ENCODE peak calls at places on chromosomes 13 and 19, in six cellular contexts. One of them, this sample, is unnamed.

GRCh38 chr19:50790898-50791562 is 815 bp downstream of the ACP4 start:
- DNase-seq in fibroblast of lung: peak
- DNase-seq in lower leg skin: no peak
- DNase-seq in OCI-LY7: no peak
- DNase-seq in foreskin keratinocyte: no peak
- DNase-seq in HFF-Myc: no peak
- DNase-seq in this sample: no peak

GRCh38 chr19:31372245-31372781 is 23.1 kb upstream of the TSHZ3 start:
- DNase-seq in OCI-LY7: no peak
- DNase-seq in HFF-Myc: no peak
- DNase-seq in fibroblast of lung: no peak
- DNase-seq in lower leg skin: no peak
- DNase-seq in foreskin keratinocyte: no peak
- DNase-seq in this sample: no peak

GRCh38 chr13:66264976-66265375 is 965.2 kb downstream of the PCDH9 start:
- DNase-seq in HFF-Myc: no peak
- DNase-seq in OCI-LY7: no peak
- DNase-seq in fibroblast of lung: no peak
- DNase-seq in lower leg skin: no peak
- DNase-seq in foreskin keratinocyte: no peak
- DNase-seq in this sample: peak

GRCh38 chr19:34676697-34677385 is at the start of gene SCGB2B2:
- DNase-seq in OCI-LY7: peak
- DNase-seq in lower leg skin: no peak
- DNase-seq in fibroblast of lung: no peak
- DNase-seq in HFF-Myc: peak
- DNase-seq in foreskin keratinocyte: peak
- DNase-seq in this sample: peak

GRCh38 chr13:47126432-47126831 is 229.6 kb upstream of the HTR2A start:
- DNase-seq in lower leg skin: no peak
- DNase-seq in fibroblast of lung: peak
- DNase-seq in HFF-Myc: no peak
- DNase-seq in OCI-LY7: no peak
- DNase-seq in foreskin keratinocyte: no peak
- DNase-seq in this sample: no peak

GRCh38 chr19:45577111-45577905 is 7.3 kb downstream of the OPA3 start:
- DNase-seq in foreskin keratinocyte: peak
- DNase-seq in OCI-LY7: no peak
- DNase-seq in HFF-Myc: no peak
- DNase-seq in lower leg skin: no peak
- DNase-seq in fibroblast of lung: peak
- DNase-seq in this sample: peak

GRCh38 chr19:49118565-49119410 is at the start of gene C19orf73:
- DNase-seq in fibroblast of lung: peak
- DNase-seq in foreskin keratinocyte: peak
- DNase-seq in lower leg skin: peak
- DNase-seq in HFF-Myc: peak
- DNase-seq in OCI-LY7: peak
- DNase-seq in this sample: peak

GRCh38 chr13:94312511-94313191 is 166.8 kb downstream of the DCT start:
- DNase-seq in lower leg skin: no peak
- DNase-seq in OCI-LY7: no peak
- DNase-seq in HFF-Myc: no peak
- DNase-seq in fibroblast of lung: no peak
- DNase-seq in foreskin keratinocyte: no peak
- DNase-seq in this sample: no peak

GRCh38 chr13:75705395-75705794 is 69.3 kb downstream of the LMO7 start:
- DNase-seq in foreskin keratinocyte: peak
- DNase-seq in HFF-Myc: no peak
- DNase-seq in OCI-LY7: no peak
- DNase-seq in lower leg skin: no peak
- DNase-seq in fibroblast of lung: peak
- DNase-seq in this sample: peak

GRCh38 chr13:102508411-102508810 is 88.4 kb upstream of the TPP2 start:
- DNase-seq in OCI-LY7: no peak
- DNase-seq in fibroblast of lung: no peak
- DNase-seq in foreskin keratinocyte: no peak
- DNase-seq in HFF-Myc: no peak
- DNase-seq in lower leg skin: no peak
- DNase-seq in this sample: no peak

GRCh38 chr19:46471116-46471733 is at the start of gene PNMA8A:
- DNase-seq in fibroblast of lung: peak
- DNase-seq in foreskin keratinocyte: no peak
- DNase-seq in HFF-Myc: no peak
- DNase-seq in lower leg skin: no peak
- DNase-seq in OCI-LY7: no peak
- DNase-seq in this sample: peak

GRCh38 chr13:28805193-28805819 is 14.8 kb upstream of the MTUS2 start:
- DNase-seq in lower leg skin: no peak
- DNase-seq in foreskin keratinocyte: no peak
- DNase-seq in fibroblast of lung: no peak
- DNase-seq in HFF-Myc: no peak
- DNase-seq in OCI-LY7: peak
- DNase-seq in this sample: no peak

GRCh38 chr19:19402656-19403372 is 2.7 kb upstream of the GATAD2A start:
- DNase-seq in foreskin keratinocyte: no peak
- DNase-seq in lower leg skin: no peak
- DNase-seq in HFF-Myc: no peak
- DNase-seq in OCI-LY7: no peak
- DNase-seq in fibroblast of lung: peak
- DNase-seq in this sample: no peak

GRCh38 chr13:38630780-38631179 is 56.1 kb upstream of the FREM2 start:
- DNase-seq in HFF-Myc: no peak
- DNase-seq in fibroblast of lung: peak
- DNase-seq in foreskin keratinocyte: no peak
- DNase-seq in lower leg skin: no peak
- DNase-seq in OCI-LY7: no peak
- DNase-seq in this sample: no peak

GRCh38 chr19:45645631-45646344 is 6.6 kb upstream of the EML2 start:
- DNase-seq in fibroblast of lung: peak
- DNase-seq in lower leg skin: peak
- DNase-seq in foreskin keratinocyte: no peak
- DNase-seq in HFF-Myc: peak
- DNase-seq in OCI-LY7: peak
- DNase-seq in this sample: peak

GRCh38 chr19:11194657-11195056 is 2.7 kb downstream of the KANK2 start:
- DNase-seq in lower leg skin: no peak
- DNase-seq in HFF-Myc: no peak
- DNase-seq in fibroblast of lung: peak
- DNase-seq in OCI-LY7: peak
- DNase-seq in foreskin keratinocyte: no peak
- DNase-seq in this sample: no peak

GRCh38 chr13:109567315-109567714 is 219.1 kb downstream of the IRS2 start:
- DNase-seq in fibroblast of lung: peak
- DNase-seq in foreskin keratinocyte: no peak
- DNase-seq in HFF-Myc: no peak
- DNase-seq in OCI-LY7: no peak
- DNase-seq in lower leg skin: no peak
- DNase-seq in this sample: no peak

GRCh38 chr13:110343241-110343865 is 36.3 kb downstream of the COL4A2 start:
- DNase-seq in HFF-Myc: no peak
- DNase-seq in OCI-LY7: no peak
- DNase-seq in foreskin keratinocyte: peak
- DNase-seq in lower leg skin: peak
- DNase-seq in fibroblast of lung: no peak
- DNase-seq in this sample: no peak

GRCh38 chr19:40805258-40805868 is 6.4 kb downstream of the EGLN2 start:
- DNase-seq in HFF-Myc: no peak
- DNase-seq in fibroblast of lung: no peak
- DNase-seq in lower leg skin: no peak
- DNase-seq in foreskin keratinocyte: no peak
- DNase-seq in OCI-LY7: no peak
- DNase-seq in this sample: no peak

GRCh38 chr19:54448037-54448773 is 794 bp upstream of the LENG8 start:
- DNase-seq in HFF-Myc: no peak
- DNase-seq in OCI-LY7: peak
- DNase-seq in fibroblast of lung: peak
- DNase-seq in lower leg skin: peak
- DNase-seq in foreskin keratinocyte: no peak
- DNase-seq in this sample: no peak

GRCh38 chr13:76969488-76970365 is 21.4 kb downstream of the ACOD1 start:
- DNase-seq in HFF-Myc: no peak
- DNase-seq in foreskin keratinocyte: peak
- DNase-seq in fibroblast of lung: no peak
- DNase-seq in OCI-LY7: no peak
- DNase-seq in lower leg skin: no peak
- DNase-seq in this sample: no peak

GRCh38 chr13:37475966-37476365 is 122.6 kb downstream of the POSTN start:
- DNase-seq in OCI-LY7: no peak
- DNase-seq in foreskin keratinocyte: peak
- DNase-seq in HFF-Myc: no peak
- DNase-seq in fibroblast of lung: no peak
- DNase-seq in lower leg skin: no peak
- DNase-seq in this sample: no peak

GRCh38 chr13:41608779-41609178 is 151.4 kb downstream of the RGCC start:
- DNase-seq in OCI-LY7: no peak
- DNase-seq in fibroblast of lung: peak
- DNase-seq in lower leg skin: no peak
- DNase-seq in HFF-Myc: no peak
- DNase-seq in foreskin keratinocyte: no peak
- DNase-seq in this sample: no peak

GRCh38 chr13:41613471-41613870 is 156.1 kb downstream of the RGCC start:
- DNase-seq in HFF-Myc: no peak
- DNase-seq in foreskin keratinocyte: no peak
- DNase-seq in lower leg skin: no peak
- DNase-seq in OCI-LY7: no peak
- DNase-seq in fibroblast of lung: no peak
- DNase-seq in this sample: no peak

GRCh38 chr13:41609828-41610227 is 152.5 kb downstream of the RGCC start:
- DNase-seq in foreskin keratinocyte: no peak
- DNase-seq in HFF-Myc: no peak
- DNase-seq in OCI-LY7: no peak
- DNase-seq in fibroblast of lung: no peak
- DNase-seq in lower leg skin: no peak
- DNase-seq in this sample: no peak

GRCh38 chr13:41610426-41610825 is 153.1 kb downstream of the RGCC start:
- DNase-seq in foreskin keratinocyte: peak
- DNase-seq in HFF-Myc: peak
- DNase-seq in lower leg skin: no peak
- DNase-seq in fibroblast of lung: peak
- DNase-seq in OCI-LY7: no peak
- DNase-seq in this sample: no peak

GRCh38 chr13:41611385-41611784 is 154.0 kb downstream of the RGCC start:
- DNase-seq in fibroblast of lung: no peak
- DNase-seq in HFF-Myc: no peak
- DNase-seq in lower leg skin: no peak
- DNase-seq in OCI-LY7: no peak
- DNase-seq in foreskin keratinocyte: no peak
- DNase-seq in this sample: no peak
- TF ChIP-seq CTCF in fibroblast of lung: no peak
- TF ChIP-seq CTCF in HFF-Myc: no peak
- TF ChIP-seq CTCF in lower leg skin: no peak
- TF ChIP-seq CTCF in OCI-LY7: no peak
- TF ChIP-seq CTCF in foreskin keratinocyte: no peak
- TF ChIP-seq CTCF in this sample: no peak

DNA sequence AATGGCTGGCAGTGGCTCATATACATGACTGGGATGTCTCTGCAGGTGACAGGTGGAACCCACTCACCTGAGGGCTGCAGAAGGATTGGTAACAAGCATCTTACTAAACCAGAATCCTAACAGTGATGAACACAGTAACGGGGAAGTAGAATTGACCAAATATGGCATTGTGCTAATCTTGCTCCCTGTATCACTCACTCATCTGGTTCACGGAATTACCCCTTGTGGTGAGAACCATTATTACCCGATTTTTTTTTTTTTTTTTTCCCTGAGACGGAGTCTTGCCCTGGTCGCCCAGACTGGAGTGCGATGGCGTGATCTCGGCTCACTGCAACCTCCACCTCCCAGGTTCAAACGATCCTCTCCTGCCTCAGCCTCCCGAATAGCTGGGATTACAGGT is 69.5 kb downstream of the PTPRS start:
- DNase-seq in OCI-LY7: no peak
- DNase-seq in lower leg skin: no peak
- DNase-seq in HFF-Myc: no peak
- DNase-seq in foreskin keratinocyte: no peak
- DNase-seq in fibroblast of lung: peak
- DNase-seq in this sample: no peak
- TF ChIP-seq CTCF in OCI-LY7: peak
- TF ChIP-seq CTCF in lower leg skin: no peak
- TF ChIP-seq CTCF in HFF-Myc: peak
- TF ChIP-seq CTCF in foreskin keratinocyte: peak
- TF ChIP-seq CTCF in fibroblast of lung: peak
- TF ChIP-seq CTCF in this sample: peak

GRCh38 chr13:33445024-33445423 is 159.5 kb upstream of the STARD13 start:
- DNase-seq in OCI-LY7: no peak
- DNase-seq in fibroblast of lung: no peak
- DNase-seq in HFF-Myc: no peak
- DNase-seq in lower leg skin: no peak
- DNase-seq in foreskin keratinocyte: no peak
- DNase-seq in this sample: no peak
- TF ChIP-seq CTCF in OCI-LY7: no peak
- TF ChIP-seq CTCF in fibroblast of lung: no peak
- TF ChIP-seq CTCF in HFF-Myc: no peak
- TF ChIP-seq CTCF in lower leg skin: no peak
- TF ChIP-seq CTCF in foreskin keratinocyte: no peak
- TF ChIP-seq CTCF in this sample: no peak

GRCh38 chr19:13583753-13584152 is 77.5 kb upstream of the CACNA1A start:
- DNase-seq in lower leg skin: no peak
- DNase-seq in fibroblast of lung: no peak
- DNase-seq in OCI-LY7: no peak
- DNase-seq in foreskin keratinocyte: no peak
- DNase-seq in HFF-Myc: no peak
- DNase-seq in this sample: no peak

GRCh38 chr19:13583114-13583513 is 76.8 kb upstream of the CACNA1A start:
- DNase-seq in foreskin keratinocyte: no peak
- DNase-seq in fibroblast of lung: no peak
- DNase-seq in HFF-Myc: no peak
- DNase-seq in lower leg skin: no peak
- DNase-seq in OCI-LY7: no peak
- DNase-seq in this sample: no peak

GRCh38 chr19:13576726-13577125 is 70.4 kb upstream of the CACNA1A start:
- DNase-seq in HFF-Myc: no peak
- DNase-seq in foreskin keratinocyte: no peak
- DNase-seq in OCI-LY7: no peak
- DNase-seq in lower leg skin: no peak
- DNase-seq in fibroblast of lung: no peak
- DNase-seq in this sample: no peak

GRCh38 chr19:13574933-13575332 is 68.7 kb upstream of the CACNA1A start:
- DNase-seq in foreskin keratinocyte: no peak
- DNase-seq in HFF-Myc: no peak
- DNase-seq in lower leg skin: no peak
- DNase-seq in fibroblast of lung: no peak
- DNase-seq in OCI-LY7: peak
- DNase-seq in this sample: no peak

DNA sequence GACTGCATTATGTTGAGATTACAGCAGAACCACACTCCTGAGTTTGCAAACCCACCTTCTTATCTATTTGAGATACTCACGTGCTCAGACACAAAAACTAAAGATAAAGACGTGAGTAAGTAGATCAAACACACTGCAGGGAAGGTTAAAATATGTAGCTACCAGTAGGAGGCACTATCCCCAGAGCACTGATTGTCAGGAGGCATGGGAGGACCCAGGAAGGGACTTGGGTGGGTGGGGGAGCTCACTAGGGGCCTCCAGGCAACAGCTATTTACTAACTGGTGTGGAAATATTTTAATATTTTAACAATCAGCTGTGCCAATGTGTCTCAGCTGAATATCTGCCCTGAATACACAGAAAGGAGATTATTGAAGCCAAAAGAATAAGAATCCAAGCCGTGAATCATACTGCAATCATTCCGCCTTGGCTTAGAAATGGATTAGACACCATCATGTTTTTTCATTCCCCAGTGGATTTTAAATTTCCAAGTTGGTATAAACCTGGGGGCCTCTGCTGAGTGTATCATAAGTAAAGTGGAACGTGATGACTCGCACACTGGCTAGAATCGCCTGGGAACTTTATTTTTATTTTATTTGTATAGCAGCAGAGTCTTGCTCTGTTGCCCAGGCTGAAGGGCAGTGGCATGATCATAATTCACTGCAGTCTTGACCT is 73.2 kb upstream of the CACNA1A start:
- DNase-seq in lower leg skin: no peak
- DNase-seq in foreskin keratinocyte: no peak
- DNase-seq in OCI-LY7: no peak
- DNase-seq in fibroblast of lung: no peak
- DNase-seq in HFF-Myc: no peak
- DNase-seq in this sample: peak
- TF ChIP-seq CTCF in lower leg skin: no peak
- TF ChIP-seq CTCF in foreskin keratinocyte: no peak
- TF ChIP-seq CTCF in OCI-LY7: peak
- TF ChIP-seq CTCF in fibroblast of lung: no peak
- TF ChIP-seq CTCF in HFF-Myc: no peak
- TF ChIP-seq CTCF in this sample: no peak

This sample was measured in retinal pigment epithelial cell.